ENCODE peak calls at places on chromosomes 4 and X, in ten cellular contexts. T, U, F, G, V, H, S, X, A and D are unnamed samples.

GRCh38 chr4:140344621-140345020 is 28.8 kb upstream of the SCOC start:
- DNase-seq in X (no peak), S (no peak), A (no peak), G (no peak), F (peak; percentile 26), H (no peak), U (no peak), V (no peak), T (no peak), D (no peak)

GRCh38 chr4:27217261-27217769 is 356.7 kb downstream of the STIM2 start:
- DNase-seq in X (no peak), U (no peak), T (no peak), H (no peak), S (no peak), V (peak; percentile 59), F (no peak), G (no peak), A (peak; percentile 57), D (no peak)

GRCh38 chr4:32560306-32560705 is 1840.1 kb downstream of the PCDH7 start:
- DNase-seq in F (peak; percentile 11), T (no peak), X (no peak), U (no peak), G (no peak), V (no peak), A (no peak), S (no peak), H (no peak), D (no peak)

GRCh38 chrX:72478351-72478750 is 94.3 kb downstream of the HDAC8 start:
- DNase-seq in G (no peak), X (peak; percentile 9), U (no peak), H (no peak), A (no peak), V (no peak), F (no peak), S (no peak), T (no peak), D (no peak)

GRCh38 chr4:137545461-137545861 is 13.2 kb upstream of the PCDH18 start:
- DNase-seq in V (no peak), S (no peak), G (no peak), A (peak; percentile 94), U (peak; percentile 85), X (no peak), H (no peak), F (peak; percentile 40), T (no peak), D (no peak)

GRCh38 chr4:181261279-181261678 is 981.9 kb upstream of the TENM3 start:
- DNase-seq in V (no peak), F (peak; percentile 66), S (no peak), X (no peak), T (no peak), G (no peak), H (no peak), A (peak; percentile 32), U (peak; percentile 3), D (no peak)

GRCh38 chr4:123343400-123344060 is 53.1 kb upstream of the SPRY1 start:
- DNase-seq in G (no peak), U (no peak), A (no peak), X (no peak), T (no peak), S (no peak), V (no peak), F (no peak), H (no peak), D (no peak)

GRCh38 chr4:184170996-184171395 is 46.7 kb downstream of the ENPP6 start:
- DNase-seq in H (no peak), T (no peak), U (peak; percentile 54), G (peak; percentile 60), X (no peak), S (no peak), F (peak; percentile 66), A (peak; percentile 82), V (no peak), D (no peak)

GRCh38 chrX:77622672-77623071 is 163.3 kb downstream of the ATRX start:
- DNase-seq in T (peak; percentile 2), V (no peak), H (no peak), G (no peak), S (no peak), X (no peak), A (no peak), F (no peak), U (no peak), D (no peak)

DNA sequence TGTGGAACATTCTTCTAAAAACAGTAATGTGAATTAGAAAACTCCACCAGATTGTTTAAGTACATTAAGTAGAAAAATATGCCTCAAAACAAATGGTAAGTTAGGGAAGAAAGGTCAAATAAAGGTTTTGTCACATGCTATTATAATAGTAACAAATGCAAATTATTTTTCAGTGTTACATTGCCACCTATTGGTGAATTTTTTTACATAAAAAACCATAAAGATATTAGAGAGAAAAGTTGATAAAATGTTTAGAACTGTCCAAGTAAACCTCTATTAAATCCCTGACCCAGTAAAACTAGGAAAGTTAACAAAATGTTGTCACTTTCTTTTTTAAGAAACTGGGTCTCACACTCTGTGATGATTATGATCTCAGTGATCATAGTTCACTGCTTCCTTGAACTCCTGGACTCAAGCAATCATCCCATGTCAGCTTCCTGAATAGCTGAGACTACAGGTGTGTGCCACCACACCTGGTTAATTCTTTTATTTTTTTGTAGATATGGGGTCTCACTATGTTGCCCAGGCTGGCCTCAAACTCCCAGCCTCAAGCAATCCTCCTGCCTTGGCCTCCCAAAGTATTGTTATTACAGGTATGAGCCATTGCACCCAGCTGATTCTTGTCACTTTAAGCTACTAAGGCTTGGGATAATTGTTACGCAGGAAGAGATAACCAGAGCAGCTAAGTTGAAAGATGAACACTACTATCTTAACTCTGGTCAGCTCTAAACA is 157.6 kb downstream of the ATRX start:
- DNase-seq in T (no peak), F (no peak), S (no peak), X (no peak), G (no peak), U (no peak), V (no peak), A (no peak), H (no peak), D (no peak)
- TF ChIP-seq CTCF in T (no peak), F (no peak), S (no peak), X (no peak), G (no peak), U (no peak), V (no peak), A (peak; percentile 8), H (no peak), D (peak; percentile 33)

GRCh38 chr4:127126718-127127117 is 506.0 kb upstream of the INTU start:
- DNase-seq in U (no peak), X (no peak), G (no peak), S (no peak), V (no peak), F (no peak), H (no peak), A (peak; percentile 55), T (no peak), D (no peak)

GRCh38 chr4:127120706-127121105 is 512.1 kb upstream of the INTU start:
- DNase-seq in V (no peak), G (no peak), F (no peak), X (no peak), S (no peak), A (no peak), T (no peak), H (no peak), U (no peak), D (no peak)

DNA sequence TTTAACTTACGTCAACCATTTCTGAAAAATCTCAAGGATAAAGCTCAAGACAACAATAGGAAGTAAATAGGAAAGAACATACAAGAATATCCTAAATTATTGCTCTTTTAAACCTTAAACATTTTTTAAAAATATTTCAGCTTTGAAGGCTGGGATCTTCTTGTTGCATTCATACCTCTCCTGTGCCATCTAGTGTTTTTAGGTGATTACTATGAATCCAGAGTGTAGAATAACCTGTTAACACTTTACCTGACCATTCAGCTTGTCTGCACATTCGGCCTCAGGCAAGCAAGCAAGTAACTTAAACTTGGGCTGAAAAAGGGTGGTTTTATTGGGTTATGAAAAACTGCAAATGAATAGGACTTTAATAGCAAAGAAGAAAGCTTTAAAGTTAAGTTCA is 507.8 kb upstream of the INTU start:
- DNase-seq in X (no peak), A (peak; percentile 24), G (no peak), H (no peak), F (peak; percentile 30), T (no peak), S (no peak), V (no peak), U (no peak), D (no peak)
- TF ChIP-seq CTCF in X (peak; percentile 24), A (peak; percentile 48), G (no peak), H (no peak), F (peak; percentile 47), T (no peak), S (no peak), V (no peak), U (peak; percentile 43), D (peak; percentile 28)

GRCh38 chr4:17120761-17121160 is 222.3 kb upstream of the LDB2 start:
- DNase-seq in V (no peak), T (no peak), A (peak; percentile 18), U (no peak), S (no peak), F (no peak), G (no peak), X (no peak), H (no peak), D (no peak)

GRCh38 chr4:17126306-17126978 is 228.0 kb upstream of the LDB2 start:
- DNase-seq in V (no peak), X (peak; percentile 76), F (no peak), A (no peak), H (no peak), T (no peak), S (no peak), G (no peak), U (no peak), D (no peak)

GRCh38 chr4:17128268-17128667 is 229.8 kb upstream of the LDB2 start:
- DNase-seq in V (no peak), T (no peak), U (no peak), A (peak; percentile 44), S (no peak), H (no peak), X (no peak), F (no peak), G (no peak), D (no peak)

DNA sequence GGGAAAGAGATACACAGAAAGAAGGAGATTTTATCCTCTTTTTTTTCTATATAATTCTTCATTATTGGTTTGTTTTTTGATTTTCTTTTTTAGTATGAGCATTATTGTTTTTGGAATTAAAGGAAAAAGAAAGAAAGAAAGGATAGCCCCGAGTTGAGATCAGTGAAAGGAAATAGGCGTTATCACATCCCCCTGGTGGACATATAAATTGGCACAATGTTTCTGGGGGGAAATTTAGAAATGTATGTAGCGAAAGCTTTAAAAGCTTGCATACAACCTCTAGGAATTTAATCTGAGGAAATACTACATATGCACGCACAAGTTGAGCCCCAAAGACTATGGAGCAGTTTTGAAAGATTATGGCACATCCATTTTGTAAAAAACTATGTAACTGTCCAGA is 226.3 kb upstream of the LDB2 start:
- DNase-seq in F (peak; percentile 31), G (no peak), A (no peak), H (no peak), U (no peak), S (no peak), T (no peak), V (no peak), X (no peak), D (no peak)
- TF ChIP-seq CTCF in F (peak; percentile 69), G (peak; percentile 14), A (peak; percentile 11), H (no peak), U (peak; percentile 41), S (peak; percentile 18), T (no peak), V (no peak), X (peak; percentile 54), D (peak; percentile 49)

DNA sequence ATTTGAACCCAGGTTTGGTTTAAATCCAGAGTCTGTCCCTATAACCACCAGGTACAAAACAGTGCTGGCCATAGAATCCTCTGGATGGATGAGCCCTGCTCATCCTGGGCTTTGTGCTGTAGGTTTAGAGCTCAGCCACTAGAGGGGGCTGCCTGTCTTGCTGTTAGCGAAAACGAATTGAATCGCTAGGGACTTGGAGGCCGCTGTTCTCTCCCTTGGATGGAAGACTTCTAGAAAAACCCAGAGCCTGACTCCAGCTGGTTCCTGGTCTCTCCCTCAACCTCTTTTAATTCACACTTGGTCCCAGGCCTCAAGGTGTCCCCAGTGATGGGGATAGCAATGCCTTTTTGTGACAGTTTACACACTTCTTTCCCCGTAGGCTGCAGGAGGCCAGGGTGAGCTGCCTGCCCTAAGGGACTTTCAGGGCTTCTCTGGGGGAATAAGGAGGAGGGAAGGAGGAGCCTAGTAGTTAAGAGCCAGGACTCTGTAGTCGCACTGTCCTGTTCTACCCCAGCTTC is 8.7 kb downstream of the RIPPLY1 start:
- DNase-seq in H (no peak), V (peak; percentile 51), T (peak; percentile 44), U (peak; percentile 30), G (peak; percentile 52), A (peak; percentile 73), X (peak; percentile 62), F (peak; percentile 73), S (peak; percentile 40), D (peak; percentile 57)
- TF ChIP-seq CTCF in H (no peak), V (peak; percentile 75), T (peak; percentile 59), U (peak; percentile 79), G (peak; percentile 57), A (peak; percentile 87), X (peak; percentile 82), F (peak; percentile 69), S (peak; percentile 79), D (peak; percentile 77)